ENCODE peak calls at places on chromosomes 2 and 18, in nine cellular contexts. One of them, this sample, is unnamed.

GRCh38 chr2:169185711-169186110 is 116.3 kb downstream of the DHRS9 start:
- DNase-seq in fibroblast of the aortic adventitia: no peak
- DNase-seq in AG10803: no peak
- DNase-seq in thyroid gland: no peak
- DNase-seq in A549: no peak
- DNase-seq in HCT116: no peak
- DNase-seq in cardiac fibroblast: no peak
- DNase-seq in psoas muscle: no peak
- DNase-seq in AG09309: no peak
- DNase-seq in this sample: no peak

GRCh38 chr18:35010156-35010555 is 31.1 kb upstream of the MAPRE2 start:
- DNase-seq in cardiac fibroblast: no peak
- DNase-seq in HCT116: no peak
- DNase-seq in fibroblast of the aortic adventitia: no peak
- DNase-seq in A549: no peak
- DNase-seq in psoas muscle: no peak
- DNase-seq in thyroid gland: no peak
- DNase-seq in AG10803: no peak
- DNase-seq in AG09309: no peak
- DNase-seq in this sample: no peak

GRCh38 chr2:214481204-214481603 is 70.3 kb downstream of the VWC2L start:
- DNase-seq in AG09309: peak; percentile 3
- DNase-seq in psoas muscle: no peak
- DNase-seq in thyroid gland: no peak
- DNase-seq in AG10803: no peak
- DNase-seq in fibroblast of the aortic adventitia: no peak
- DNase-seq in A549: no peak
- DNase-seq in HCT116: no peak
- DNase-seq in cardiac fibroblast: peak; percentile 18
- DNase-seq in this sample: no peak

GRCh38 chr2:71071681-71072398 is 3.4 kb downstream of the NAGK start:
- DNase-seq in AG09309: no peak
- DNase-seq in A549: no peak
- DNase-seq in thyroid gland: no peak
- DNase-seq in AG10803: no peak
- DNase-seq in HCT116: no peak
- DNase-seq in cardiac fibroblast: no peak
- DNase-seq in fibroblast of the aortic adventitia: no peak
- DNase-seq in psoas muscle: no peak
- DNase-seq in this sample: no peak

GRCh38 chr2:171136024-171136423 is 24.7 kb downstream of the TLK1 start:
- DNase-seq in AG09309: no peak
- DNase-seq in fibroblast of the aortic adventitia: no peak
- DNase-seq in thyroid gland: no peak
- DNase-seq in cardiac fibroblast: no peak
- DNase-seq in A549: no peak
- DNase-seq in HCT116: no peak
- DNase-seq in psoas muscle: no peak
- DNase-seq in AG10803: no peak
- DNase-seq in this sample: no peak

GRCh38 chr2:54040250-54040649 is 69.5 kb upstream of the PSME4 start:
- DNase-seq in cardiac fibroblast: no peak
- DNase-seq in fibroblast of the aortic adventitia: no peak
- DNase-seq in HCT116: no peak
- DNase-seq in A549: no peak
- DNase-seq in AG09309: no peak
- DNase-seq in thyroid gland: no peak
- DNase-seq in AG10803: no peak
- DNase-seq in psoas muscle: no peak
- DNase-seq in this sample: no peak

GRCh38 chr2:96665083-96665569 is 22.6 kb downstream of the FER1L5 start:
- DNase-seq in AG09309: peak; percentile 99
- DNase-seq in thyroid gland: peak; percentile 18
- DNase-seq in psoas muscle: no peak
- DNase-seq in A549: peak; percentile 69
- DNase-seq in HCT116: peak; percentile 15
- DNase-seq in cardiac fibroblast: peak; percentile 99
- DNase-seq in fibroblast of the aortic adventitia: peak; percentile 99
- DNase-seq in AG10803: peak; percentile 99
- DNase-seq in this sample: peak; percentile 85

GRCh38 chr2:234670052-234670451 is 173.2 kb upstream of the ARL4C start:
- DNase-seq in thyroid gland: no peak
- DNase-seq in AG09309: peak; percentile 57
- DNase-seq in psoas muscle: no peak
- DNase-seq in HCT116: no peak
- DNase-seq in A549: no peak
- DNase-seq in fibroblast of the aortic adventitia: peak; percentile 88
- DNase-seq in cardiac fibroblast: peak; percentile 94
- DNase-seq in AG10803: peak; percentile 84
- DNase-seq in this sample: no peak

GRCh38 chr2:120984046-120984445 is 248.4 kb downstream of the GLI2 start:
- DNase-seq in thyroid gland: no peak
- DNase-seq in A549: no peak
- DNase-seq in cardiac fibroblast: no peak
- DNase-seq in HCT116: no peak
- DNase-seq in psoas muscle: no peak
- DNase-seq in AG09309: no peak
- DNase-seq in fibroblast of the aortic adventitia: no peak
- DNase-seq in AG10803: no peak
- DNase-seq in this sample: no peak

GRCh38 chr2:159797468-159798375 is at the start of gene CD302:
- DNase-seq in fibroblast of the aortic adventitia: peak; percentile 49
- DNase-seq in HCT116: no peak
- DNase-seq in psoas muscle: peak; percentile 83
- DNase-seq in cardiac fibroblast: peak; percentile 43
- DNase-seq in A549: peak; percentile 43
- DNase-seq in thyroid gland: peak; percentile 78
- DNase-seq in AG09309: no peak
- DNase-seq in AG10803: peak; percentile 54
- DNase-seq in this sample: no peak

GRCh38 chr2:18856766-18857165 is 267.4 kb upstream of the NT5C1B start:
- DNase-seq in A549: no peak
- DNase-seq in AG09309: peak; percentile 20
- DNase-seq in psoas muscle: no peak
- DNase-seq in AG10803: peak; percentile 88
- DNase-seq in thyroid gland: no peak
- DNase-seq in fibroblast of the aortic adventitia: no peak
- DNase-seq in cardiac fibroblast: no peak
- DNase-seq in HCT116: no peak
- DNase-seq in this sample: peak; percentile 6

GRCh38 chr2:60558536-60558935 is 5.1 kb upstream of the BCL11A start:
- DNase-seq in psoas muscle: no peak
- DNase-seq in thyroid gland: no peak
- DNase-seq in AG09309: no peak
- DNase-seq in fibroblast of the aortic adventitia: no peak
- DNase-seq in AG10803: no peak
- DNase-seq in cardiac fibroblast: no peak
- DNase-seq in HCT116: no peak
- DNase-seq in A549: no peak
- DNase-seq in this sample: no peak
- H3K4me3 ChIP-seq in psoas muscle: no peak overlapping the region
- H3K4me3 ChIP-seq in thyroid gland: no peak overlapping the region
- H3K4me3 ChIP-seq in AG09309: no peak overlapping the region
- H3K4me3 ChIP-seq in fibroblast of the aortic adventitia: no peak overlapping the region
- H3K4me3 ChIP-seq in AG10803: no peak overlapping the region
- H3K4me3 ChIP-seq in cardiac fibroblast: no peak overlapping the region
- H3K4me3 ChIP-seq in HCT116: no peak overlapping the region
- H3K4me3 ChIP-seq in A549: no peak overlapping the region
- H3K4me3 ChIP-seq in this sample: no peak overlapping the region

DNA sequence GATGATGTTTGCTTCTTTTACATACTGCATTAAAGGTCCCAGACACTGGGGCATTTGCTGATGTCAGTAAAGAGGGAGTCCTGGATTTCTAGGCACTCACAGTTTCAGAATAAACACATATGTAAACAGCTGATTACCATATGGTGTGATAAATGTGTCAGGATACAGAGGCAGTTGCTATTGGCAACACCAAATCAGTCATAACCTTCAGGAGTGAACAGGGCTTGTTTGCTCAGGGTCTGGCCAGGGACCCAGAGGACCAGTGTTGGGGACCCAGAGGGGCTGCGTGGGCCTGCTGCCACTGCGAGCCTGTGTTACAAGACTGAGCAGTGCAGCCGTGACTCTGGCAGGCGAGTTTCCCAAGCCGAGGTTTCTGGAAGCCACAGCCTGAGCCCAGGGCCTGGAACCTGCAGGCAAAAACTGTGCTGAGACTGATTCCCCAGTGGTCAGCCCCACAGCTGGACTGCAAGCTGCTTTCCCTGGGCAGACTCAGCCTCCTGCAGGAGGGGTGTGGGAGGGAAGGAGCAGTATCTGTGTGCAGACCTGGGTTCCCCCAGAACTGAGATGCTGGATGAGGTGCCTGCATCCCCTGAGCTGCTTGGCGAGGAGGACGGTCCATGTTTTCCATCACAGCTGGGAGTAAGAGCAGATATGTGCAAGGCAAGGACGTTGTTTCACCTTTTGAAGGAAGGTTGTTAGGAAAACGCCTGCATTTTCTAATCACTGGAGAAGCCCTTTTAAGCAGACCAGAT is 23.6 kb downstream of the ASAP2 start:
- DNase-seq in psoas muscle: peak; percentile 74
- DNase-seq in A549: no peak
- DNase-seq in fibroblast of the aortic adventitia: peak; percentile 52
- DNase-seq in thyroid gland: no peak
- DNase-seq in HCT116: no peak
- DNase-seq in cardiac fibroblast: peak; percentile 63
- DNase-seq in AG09309: no peak
- DNase-seq in AG10803: peak; percentile 73
- DNase-seq in this sample: no peak
- TF ChIP-seq CTCF in psoas muscle: no peak
- TF ChIP-seq CTCF in A549: no peak
- TF ChIP-seq CTCF in fibroblast of the aortic adventitia: peak; percentile 40
- TF ChIP-seq CTCF in thyroid gland: no peak
- TF ChIP-seq CTCF in HCT116: no peak
- TF ChIP-seq CTCF in cardiac fibroblast: peak; percentile 32
- TF ChIP-seq CTCF in AG09309: peak; percentile 18
- TF ChIP-seq CTCF in AG10803: peak; percentile 29
- TF ChIP-seq CTCF in this sample: no peak

GRCh38 chr2:7515327-7515726 is 598.1 kb downstream of the RNF144A start:
- DNase-seq in AG09309: no peak
- DNase-seq in thyroid gland: no peak
- DNase-seq in psoas muscle: no peak
- DNase-seq in cardiac fibroblast: no peak
- DNase-seq in AG10803: no peak
- DNase-seq in A549: no peak
- DNase-seq in fibroblast of the aortic adventitia: no peak
- DNase-seq in HCT116: no peak
- DNase-seq in this sample: no peak

GRCh38 chr2:7516447-7517121 is 599.4 kb downstream of the RNF144A start:
- DNase-seq in HCT116: no peak
- DNase-seq in A549: no peak
- DNase-seq in AG10803: peak; percentile 53
- DNase-seq in fibroblast of the aortic adventitia: no peak
- DNase-seq in thyroid gland: no peak
- DNase-seq in AG09309: peak; percentile 49
- DNase-seq in psoas muscle: no peak
- DNase-seq in cardiac fibroblast: no peak
- DNase-seq in this sample: no peak

GRCh38 chr2:7513834-7514233 is 596.6 kb downstream of the RNF144A start:
- DNase-seq in AG09309: no peak
- DNase-seq in cardiac fibroblast: no peak
- DNase-seq in thyroid gland: no peak
- DNase-seq in HCT116: no peak
- DNase-seq in psoas muscle: no peak
- DNase-seq in AG10803: no peak
- DNase-seq in A549: no peak
- DNase-seq in fibroblast of the aortic adventitia: no peak
- DNase-seq in this sample: no peak

GRCh38 chr2:7517851-7518250 is 600.6 kb downstream of the RNF144A start:
- DNase-seq in HCT116: no peak
- DNase-seq in AG09309: no peak
- DNase-seq in psoas muscle: no peak
- DNase-seq in AG10803: no peak
- DNase-seq in cardiac fibroblast: no peak
- DNase-seq in A549: no peak
- DNase-seq in thyroid gland: no peak
- DNase-seq in fibroblast of the aortic adventitia: no peak
- DNase-seq in this sample: no peak

DNA sequence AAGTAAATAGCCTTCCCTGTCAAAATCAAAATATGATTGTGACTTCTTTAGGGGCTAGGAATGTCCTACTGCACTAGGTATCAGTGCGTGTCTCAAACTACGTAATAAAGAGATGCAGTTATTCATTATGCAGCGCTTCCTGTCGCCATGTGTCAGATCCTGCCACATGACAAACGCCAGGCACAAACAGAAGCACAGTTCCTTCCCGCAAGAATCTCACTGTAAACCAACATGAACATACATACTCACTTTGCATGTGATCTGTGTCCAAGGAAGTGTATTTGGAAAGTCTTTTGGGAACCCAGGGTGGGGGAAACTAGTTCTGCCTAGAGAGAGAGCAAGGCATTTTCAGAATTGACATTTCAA is 599.9 kb downstream of the RNF144A start:
- DNase-seq in fibroblast of the aortic adventitia: no peak
- DNase-seq in AG09309: no peak
- DNase-seq in thyroid gland: no peak
- DNase-seq in HCT116: no peak
- DNase-seq in A549: no peak
- DNase-seq in psoas muscle: no peak
- DNase-seq in AG10803: peak; percentile 60
- DNase-seq in cardiac fibroblast: no peak
- DNase-seq in this sample: peak; percentile 44
- H3K4me3 ChIP-seq in fibroblast of the aortic adventitia: no peak overlapping the region
- H3K4me3 ChIP-seq in AG09309: no peak overlapping the region
- H3K4me3 ChIP-seq in thyroid gland: no peak overlapping the region
- H3K4me3 ChIP-seq in HCT116: no peak overlapping the region
- H3K4me3 ChIP-seq in A549: no peak overlapping the region
- H3K4me3 ChIP-seq in psoas muscle: no peak overlapping the region
- H3K4me3 ChIP-seq in AG10803: no peak overlapping the region
- H3K4me3 ChIP-seq in cardiac fibroblast: no peak overlapping the region
- H3K4me3 ChIP-seq in this sample: no peak overlapping the region

DNA sequence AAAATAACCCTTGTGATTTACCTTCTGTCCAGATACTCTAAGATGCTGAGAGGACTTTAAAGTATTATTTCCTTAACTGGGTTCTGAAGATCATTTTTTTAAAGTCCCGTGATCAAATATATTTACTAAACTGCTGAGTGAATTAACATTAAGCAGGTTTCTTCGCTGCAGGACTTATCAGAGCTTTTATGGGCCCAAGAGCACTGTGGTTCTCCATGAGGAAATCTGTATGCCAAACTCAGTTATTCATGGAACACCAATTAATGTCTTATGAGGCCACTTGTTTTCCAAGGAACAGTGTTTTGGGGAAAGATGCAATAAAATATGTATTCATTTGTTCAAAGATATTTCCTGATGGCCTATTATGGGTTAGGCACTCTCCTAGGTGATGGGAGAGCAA is 80.1 kb upstream of the ATG16L1 start:
- DNase-seq in AG09309: no peak
- DNase-seq in fibroblast of the aortic adventitia: no peak
- DNase-seq in A549: no peak
- DNase-seq in HCT116: no peak
- DNase-seq in cardiac fibroblast: no peak
- DNase-seq in thyroid gland: no peak
- DNase-seq in psoas muscle: no peak
- DNase-seq in AG10803: no peak
- DNase-seq in this sample: no peak
- TF ChIP-seq CTCF in AG09309: no peak
- TF ChIP-seq CTCF in fibroblast of the aortic adventitia: no peak
- TF ChIP-seq CTCF in A549: no peak
- TF ChIP-seq CTCF in HCT116: no peak
- TF ChIP-seq CTCF in cardiac fibroblast: no peak
- TF ChIP-seq CTCF in thyroid gland: no peak
- TF ChIP-seq CTCF in psoas muscle: no peak
- TF ChIP-seq CTCF in AG10803: no peak
- TF ChIP-seq CTCF in this sample: no peak